ENCODE peak calls at places on chromosome 6, in ten cellular contexts. D is GM04503; J is omental fat pad; B is stimulated activated CD8-positive, alpha-beta memory T cell treated with anti-CD3 and anti-CD28 coated beads, Interleukin-15, amount 100 ng/mL, for 24 hours; L is heart right ventricle; U is NCI-H1105; E is skeletal muscle cell; Q is SHP77; H is anterior cingulate cortex; S is lung. I is an unnamed sample.

GRCh38 chr6:106746660-106747059 is 117.3 kb downstream of the QRSL1 start:
- DNase-seq in L (no peak), U (no peak), Q (peak), B (no peak), E (peak), H (no peak), D (peak), J (no peak), S (peak), I (no peak)

GRCh38 chr6:73521351-73522254 is 771 bp upstream of the EEF1A1 start:
- DNase-seq in Q (peak), E (peak), H (no peak), S (no peak), L (peak), U (peak), J (peak), B (peak), D (peak), I (peak)

GRCh38 chr6:90079555-90080490 is 185.6 kb downstream of the GJA10 start:
- DNase-seq in U (no peak), H (no peak), D (no peak), Q (no peak), E (no peak), S (no peak), J (no peak), B (no peak), L (no peak), I (no peak)

GRCh38 chr6:81049425-81050042 is 702.9 kb downstream of the TENT5A start:
- DNase-seq in B (no peak), J (no peak), H (no peak), Q (no peak), E (peak), D (no peak), L (no peak), S (no peak), U (no peak), I (peak)

GRCh38 chr6:168501561-168501960 is 60.6 kb downstream of the SMOC2 start:
- DNase-seq in J (no peak), L (no peak), H (no peak), U (no peak), D (no peak), B (no peak), E (no peak), S (no peak), Q (no peak), I (no peak)

GRCh38 chr6:75151013-75151412 is 54.8 kb downstream of the COL12A1 start:
- DNase-seq in B (no peak), J (no peak), L (no peak), U (no peak), D (no peak), S (no peak), Q (no peak), E (no peak), H (no peak), I (no peak)

GRCh38 chr6:126888727-126889725 is 229.4 kb upstream of the RSPO3 start:
- DNase-seq in H (no peak), U (no peak), S (no peak), Q (no peak), E (no peak), L (no peak), J (no peak), B (no peak), D (no peak), I (no peak)

GRCh38 chr6:118712955-118713354 is 61.6 kb upstream of the CEP85L start:
- DNase-seq in S (no peak), U (no peak), J (no peak), E (peak), L (no peak), B (no peak), H (no peak), D (peak), Q (no peak), I (no peak)

GRCh38 chr6:43120938-43121913 is 45.1 kb downstream of the PTK7 start:
- DNase-seq in U (no peak), B (no peak), E (peak), Q (no peak), H (no peak), L (peak), D (peak), S (peak), J (peak), I (peak)

GRCh38 chr6:30612213-30612612 is 4.8 kb downstream of the PPP1R10 start:
- DNase-seq in Q (no peak), S (no peak), D (no peak), H (no peak), B (no peak), J (no peak), L (no peak), U (no peak), E (no peak), I (no peak)

GRCh38 chr6:73523434-73524123 is 2.7 kb upstream of the EEF1A1 start:
- DNase-seq in U (no peak), D (no peak), S (peak), H (peak), Q (no peak), J (peak), B (peak), E (no peak), L (peak), I (no peak)